ENCODE peak calls at places on chromosomes 5 and 9, in five cellular contexts. Y is nephron progenitor cell, Q is GM06990, G is endothelial cell, T is fibroblast of mammary gland. C is an unnamed sample.

GRCh38 chr5:137737349-137738256 is 1.7 kb upstream of the KLHL3 start:
- DNase-seq in G (no peak), Q (peak; percentile 21), Y (no peak), T (peak; percentile 83), C (no peak)

GRCh38 chr5:41856644-41857491 is 13.4 kb downstream of the OXCT1 start:
- DNase-seq in Q (peak; percentile 22), G (peak; percentile 62), T (peak; percentile 79), Y (peak; percentile 59), C (peak; percentile 26)

GRCh38 chr5:83563631-83564030 is 92.1 kb downstream of the VCAN start:
- DNase-seq in G (no peak), Y (no peak), T (no peak), Q (no peak), C (no peak)

GRCh38 chr5:1763548-1763911 is 36.1 kb downstream of the MRPL36 start:
- DNase-seq in Y (peak; percentile 61), G (peak; percentile 66), Q (no peak), T (peak; percentile 76), C (no peak)

GRCh38 chr5:157159209-157159751 is 6.8 kb downstream of the GARIN3 start:
- DNase-seq in Y (no peak), T (no peak), G (no peak), Q (no peak), C (no peak)

GRCh38 chr5:141001466-141001853 is 35.2 kb downstream of the PCDHAC2 start:
- DNase-seq in T (no peak), G (peak; percentile 28), Y (peak; percentile 43), Q (no peak), C (no peak)

GRCh38 chr5:134492568-134492967 is 32.9 kb upstream of the JADE2 start:
- DNase-seq in T (peak; percentile 25), G (no peak), Y (no peak), Q (no peak), C (no peak)

GRCh38 chr9:118578467-118578866 is 790.8 kb downstream of the BRINP1 start:
- DNase-seq in Y (no peak), G (no peak), Q (no peak), T (peak; percentile 78), C (no peak)

GRCh38 chr9:134253596-134254205 is 72.6 kb upstream of the RXRA start:
- DNase-seq in Y (no peak), T (peak; percentile 25), Q (no peak), G (no peak), C (no peak)

GRCh38 chr9:107819772-107820171 is 330.2 kb upstream of the KLF4 start:
- DNase-seq in Q (no peak), Y (no peak), G (no peak), T (no peak), C (no peak)

GRCh38 chr9:79014929-79015699 is 556.7 kb upstream of the TLE4 start:
- DNase-seq in Y (no peak), G (no peak), Q (no peak), T (no peak), C (no peak)

GRCh38 chr9:75089369-75089766 is 1.1 kb downstream of the OSTF1 start:
- DNase-seq in G (no peak), T (no peak), Y (no peak), Q (no peak), C (no peak)

GRCh38 chr5:20654033-20654432 is 666.0 kb upstream of the CDH18 start:
- DNase-seq in G (no peak), T (no peak), Q (no peak), Y (no peak), C (no peak)

GRCh38 chr9:133452562-133452961 is 7.2 kb upstream of the CACFD1 start:
- DNase-seq in G (no peak), T (no peak), Q (no peak), Y (no peak), C (no peak)

GRCh38 chr9:35271637-35272036 is 109.8 kb downstream of the UNC13B start:
- DNase-seq in T (no peak), G (no peak), Q (no peak), Y (no peak), C (no peak)

GRCh38 chr5:21802100-21802499 is 1051.0 kb downstream of the CDH12 start:
- DNase-seq in G (no peak), Y (no peak), T (no peak), Q (no peak), C (no peak)

GRCh38 chr9:110623462-110624025 is 44.0 kb upstream of the SVEP1 start:
- DNase-seq in Y (peak; percentile 48), T (peak; percentile 72), Q (no peak), G (peak; percentile 54), C (peak; percentile 33)

GRCh38 chr9:128575469-128575868 is 23.1 kb downstream of the SPTAN1 start:
- DNase-seq in T (peak; percentile 34), G (no peak), Y (no peak), Q (no peak), C (no peak)

GRCh38 chr5:149759563-149759962 is 29.5 kb downstream of the PPARGC1B start:
- DNase-seq in G (no peak), Q (no peak), Y (no peak), T (no peak), C (no peak)

GRCh38 chr5:171863928-171864327 is 78.3 kb downstream of the SMIM23 start:
- DNase-seq in T (peak; percentile 88), Q (no peak), Y (no peak), G (no peak), C (no peak)

GRCh38 chr5:151570512-151571269 is 20.4 kb downstream of the FAT2 start:
- DNase-seq in Y (no peak), Q (no peak), G (no peak), T (no peak), C (no peak)

GRCh38 chr9:129776938-129777768 is 24.3 kb upstream of the PTGES start:
- DNase-seq in T (peak; percentile 100), G (no peak), Q (no peak), Y (peak; percentile 70), C (no peak)

GRCh38 chr9:88184986-88185385 is 46.7 kb upstream of the SPATA31C2 start:
- DNase-seq in G (no peak), Y (no peak), T (no peak), Q (no peak), C (no peak)

GRCh38 chr9:88179080-88179521 is 40.8 kb upstream of the SPATA31C2 start:
- DNase-seq in T (no peak), G (no peak), Y (no peak), Q (no peak), C (no peak)

GRCh38 chr9:88180084-88180765 is 42.0 kb upstream of the SPATA31C2 start:
- DNase-seq in G (no peak), Y (no peak), T (no peak), Q (no peak), C (no peak)

GRCh38 chr9:88183798-88184495 is 45.7 kb upstream of the SPATA31C2 start:
- DNase-seq in T (no peak), G (no peak), Y (no peak), Q (no peak), C (no peak)

DNA sequence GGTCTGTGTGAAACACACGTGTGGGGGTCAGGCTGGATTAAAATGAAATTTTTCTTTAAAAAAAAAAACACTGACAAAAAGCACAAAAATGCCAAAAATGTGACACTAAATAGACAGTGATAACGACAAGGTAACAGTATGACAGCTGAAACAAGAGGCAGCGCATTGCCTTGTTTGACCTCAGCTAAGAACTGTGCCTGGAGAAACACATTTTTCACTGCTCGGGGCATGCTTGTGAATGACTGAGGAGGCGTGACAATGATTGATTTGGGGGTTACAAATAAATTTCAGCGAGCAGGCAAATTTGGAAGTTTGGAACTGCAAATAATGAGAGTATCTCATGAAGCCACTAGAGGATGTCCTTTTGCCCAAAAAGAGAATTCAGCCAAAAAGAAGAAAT is 44.2 kb upstream of the SPATA31C2 start:
- DNase-seq in T (no peak), Y (no peak), Q (no peak), G (no peak), C (no peak)
- TF ChIP-seq CTCF in T (no peak), Y (no peak), Q (no peak), G (no peak), C (no peak)

GRCh38 chr5:163489055-163489744 is 16.2 kb upstream of the MAT2B start:
- DNase-seq in G (peak; percentile 24), T (peak; percentile 40), Q (no peak), Y (no peak), C (no peak)
- TF ChIP-seq CTCF in G (no peak), T (peak; percentile 25), Q (peak; percentile 35), Y (no peak), C (no peak)

DNA sequence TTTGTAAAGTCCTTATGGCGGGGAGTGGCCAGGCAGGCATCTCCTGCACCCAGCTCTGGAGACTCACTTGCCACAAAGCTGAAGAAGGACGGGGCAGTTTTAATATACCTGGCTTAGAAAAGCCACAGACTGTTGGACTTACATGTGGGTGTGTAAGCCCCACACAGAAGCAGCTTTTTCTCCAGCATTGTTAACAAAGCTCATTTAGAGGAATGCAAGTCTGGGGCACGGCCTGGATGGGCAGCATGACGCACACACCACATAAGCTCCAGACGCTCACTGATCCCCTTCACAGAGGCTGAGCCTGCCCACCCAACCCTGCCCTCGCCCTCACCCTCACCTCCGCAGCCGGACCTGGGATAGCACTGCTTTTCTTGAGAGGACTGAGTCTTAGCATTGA is 58.0 kb upstream of the PDE8B start:
- DNase-seq in Y (no peak), Q (no peak), T (no peak), G (no peak), C (no peak)
- TF ChIP-seq CTCF in Y (no peak), Q (no peak), T (no peak), G (no peak), C (no peak)

DNA sequence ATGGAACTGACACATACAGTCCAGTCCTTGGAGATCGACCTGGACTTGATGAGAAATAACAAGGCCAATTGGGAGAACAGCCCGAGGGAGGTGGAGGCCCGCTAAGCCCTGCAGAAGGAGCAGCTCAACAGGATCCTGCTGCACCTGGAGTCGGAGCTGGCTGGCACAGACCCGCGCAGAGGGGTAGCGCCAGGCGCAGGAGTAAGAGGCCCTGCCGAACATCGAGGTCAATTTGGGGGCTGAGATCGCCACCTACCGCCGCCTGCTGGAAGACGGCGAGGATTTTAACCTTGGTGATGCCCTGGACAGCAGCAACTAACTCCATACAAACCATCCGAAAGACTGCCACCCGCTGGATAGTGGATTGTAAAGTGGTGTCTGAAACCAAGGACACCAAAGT is 1610.1 kb upstream of the ACO1 start:
- DNase-seq in Q (no peak), T (no peak), G (no peak), Y (peak; percentile 7), C (no peak)
- TF ChIP-seq CTCF in Q (no peak), T (no peak), G (no peak), Y (peak; percentile 28), C (peak; percentile 24)